ENCODE peak calls at places on chromosomes 6 and 20, in seven cellular contexts. O is MM.1S, U is HCT116, S is neural progenitor cell, B is H9, Y is SK-N-SH, K is PC-9. Z is an unnamed sample.

GRCh38 chr6:132210886-132211563 is 190.2 kb downstream of the MOXD1 start:
- DNase-seq in O (no peak), U (no peak), S (no peak), B (no peak), Y (no peak), K (no peak), Z (no peak)

GRCh38 chr6:118895241-118895561 is 1.2 kb downstream of the ASF1A start:
- DNase-seq in O (no peak), U (no peak), S (no peak), B (no peak), Y (no peak), K (no peak), Z (no peak)

GRCh38 chr20:7696311-7696710 is 243.9 kb downstream of the HAO1 start:
- DNase-seq in O (no peak), U (no peak), S (no peak), B (no peak), Y (no peak), K (no peak), Z (no peak)

GRCh38 chr6:133834472-133835170 is 54.3 kb upstream of the TCF21 start:
- DNase-seq in O (no peak), U (no peak), S (no peak), B (no peak), Y (no peak), K (no peak), Z (no peak)

GRCh38 chr6:1636272-1636825 is 26.6 kb downstream of the FOXC1 start:
- DNase-seq in O (no peak), U (no peak), S (no peak), B (no peak), Y (no peak), K (peak; percentile 59), Z (no peak)

GRCh38 chr6:10838794-10839333 is 525 bp upstream of the MAK start:
- DNase-seq in O (no peak), U (no peak), S (no peak), B (no peak), Y (no peak), K (no peak), Z (no peak)

GRCh38 chr6:93779086-93779858 is 359.9 kb upstream of the EPHA7 start:
- DNase-seq in O (no peak), U (no peak), S (peak; percentile 71), B (no peak), Y (no peak), K (no peak), Z (no peak)

GRCh38 chr6:145963216-145964068 is 716 bp downstream of the SHPRH start:
- DNase-seq in O (peak; percentile 24), U (peak; percentile 1), S (peak; percentile 78), B (no peak), Y (peak; percentile 61), K (no peak), Z (no peak)

GRCh38 chr6:45854343-45854742 is 161.3 kb downstream of the CLIC5 start:
- DNase-seq in O (no peak), U (no peak), S (no peak), B (no peak), Y (no peak), K (no peak), Z (no peak)

GRCh38 chr20:20095114-20095872 is 43.0 kb downstream of the CFAP61 start:
- DNase-seq in O (no peak), U (no peak), S (no peak), B (no peak), Y (no peak), K (no peak), Z (no peak)

GRCh38 chr6:28105286-28105685 is 19.1 kb upstream of the ZSCAN16 start:
- DNase-seq in O (peak; percentile 9), U (no peak), S (no peak), B (no peak), Y (peak; percentile 25), K (no peak), Z (no peak)

GRCh38 chr20:3616250-3616649 is 46.9 kb downstream of the GFRA4 start:
- DNase-seq in O (no peak), U (no peak), S (peak; percentile 3), B (peak; percentile 66), Y (no peak), K (no peak), Z (no peak)

GRCh38 chr6:43630980-43631619 is 2.0 kb upstream of the GTPBP2 start:
- DNase-seq in O (no peak), U (no peak), S (no peak), B (no peak), Y (no peak), K (no peak), Z (no peak)

GRCh38 chr6:21164768-21165326 is 428.7 kb upstream of the SOX4 start:
- DNase-seq in O (peak; percentile 57), U (peak; percentile 2), S (no peak), B (no peak), Y (no peak), K (no peak), Z (no peak)

GRCh38 chr6:159590794-159591193 is 102.2 kb downstream of the SOD2 start:
- DNase-seq in O (no peak), U (no peak), S (peak; percentile 26), B (no peak), Y (no peak), K (no peak), Z (no peak)

GRCh38 chr6:28315628-28316027 is 20.3 kb downstream of the ZSCAN31 start:
- DNase-seq in O (no peak), U (no peak), S (no peak), B (no peak), Y (peak; percentile 55), K (no peak), Z (no peak)

GRCh38 chr6:135382182-135382628 is 115.3 kb downstream of the AHI1 start:
- DNase-seq in O (no peak), U (no peak), S (no peak), B (no peak), Y (no peak), K (no peak), Z (no peak)

GRCh38 chr6:129748212-129748900 is 38.4 kb upstream of the ARHGAP18 start:
- DNase-seq in O (peak; percentile 90), U (peak; percentile 90), S (no peak), B (peak; percentile 33), Y (no peak), K (no peak), Z (peak; percentile 58)

GRCh38 chr6:146803601-146804000 is 204.8 kb downstream of the ADGB start:
- DNase-seq in O (no peak), U (no peak), S (no peak), B (no peak), Y (no peak), K (no peak), Z (no peak)

GRCh38 chr20:6122873-6123649 is at the start of gene FERMT1:
- DNase-seq in O (peak; percentile 87), U (peak; percentile 78), S (peak; percentile 80), B (peak; percentile 78), Y (peak; percentile 82), K (peak; percentile 91), Z (peak; percentile 96)

GRCh38 chr20:6130045-6130444 is 7.2 kb upstream of the FERMT1 start:
- DNase-seq in O (no peak), U (no peak), S (no peak), B (no peak), Y (no peak), K (no peak), Z (no peak)

GRCh38 chr20:6127825-6128224 is 5.0 kb upstream of the FERMT1 start:
- DNase-seq in O (no peak), U (no peak), S (no peak), B (no peak), Y (no peak), K (no peak), Z (no peak)

GRCh38 chr20:6123650-6124014 is 802 bp upstream of the FERMT1 start:
- DNase-seq in O (no peak), U (no peak), S (peak; percentile 37), B (no peak), Y (no peak), K (no peak), Z (no peak)

GRCh38 chr20:6126846-6127245 is 4.0 kb upstream of the FERMT1 start:
- DNase-seq in O (no peak), U (no peak), S (no peak), B (no peak), Y (no peak), K (no peak), Z (no peak)
- H3K79me2 ChIP-seq in O (peaks cover 6% of the 10 kb centered on the region), U (peaks cover 8% of the 10 kb centered on the region), S (no peaks in the 10 kb centered on the region), B (no peaks in the 10 kb centered on the region), Y (no peaks in the 10 kb centered on the region), K (peaks cover under 1% of the 10 kb centered on the region), Z (peaks cover 5% of the 10 kb centered on the region)

GRCh38 chr6:122459240-122459639 is 12.4 kb downstream of the SERINC1 start:
- DNase-seq in O (no peak), U (no peak), S (no peak), B (no peak), Y (no peak), K (peak; percentile 65), Z (no peak)

GRCh38 chr6:122458087-122458486 is 13.5 kb downstream of the SERINC1 start:
- DNase-seq in O (no peak), U (no peak), S (no peak), B (no peak), Y (no peak), K (no peak), Z (no peak)

DNA sequence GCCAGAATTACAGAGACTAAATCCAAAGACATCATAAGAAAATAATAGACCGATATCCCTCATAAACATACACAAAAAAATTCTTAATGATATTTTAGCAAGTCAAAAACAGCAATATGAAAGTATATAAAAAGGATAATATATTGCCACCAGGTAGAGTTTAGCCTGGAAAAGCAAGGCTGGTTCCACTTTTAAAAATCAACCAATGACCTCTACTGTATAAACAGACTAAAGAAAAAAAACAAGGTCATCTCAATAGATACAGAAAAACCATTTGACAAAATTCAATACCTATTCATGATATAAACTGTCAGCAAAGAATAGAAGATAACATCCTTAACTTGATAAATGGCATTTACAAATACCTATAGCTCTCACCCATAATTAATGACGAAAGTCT is 9.7 kb downstream of the SERINC1 start:
- DNase-seq in O (no peak), U (no peak), S (no peak), B (no peak), Y (no peak), K (no peak), Z (no peak)
- H3K79me2 ChIP-seq in O (peaks cover 89% of the 10 kb centered on the region), U (peaks cover 98% of the 10 kb centered on the region), S (peaks cover 92% of the 10 kb centered on the region), B (peaks cover 12% of the 10 kb centered on the region), Y (peaks cover 99% of the 10 kb centered on the region), K (peaks cover 96% of the 10 kb centered on the region), Z (peaks cover 87% of the 10 kb centered on the region)

GRCh38 chr6:37011656-37012378 is 6.4 kb downstream of the FGD2 start:
- DNase-seq in O (no peak), U (no peak), S (no peak), B (no peak), Y (no peak), K (no peak), Z (no peak)
- H3K79me2 ChIP-seq in O (no peaks in the 10 kb centered on the region), U (no peaks in the 10 kb centered on the region), S (no peaks in the 10 kb centered on the region), B (no peaks in the 10 kb centered on the region), Y (no peaks in the 10 kb centered on the region), K (no peaks in the 10 kb centered on the region), Z (no peaks in the 10 kb centered on the region)

GRCh38 chr6:30613251-30614043 is 3.6 kb downstream of the PPP1R10 start:
- DNase-seq in O (no peak), U (no peak), S (no peak), B (no peak), Y (no peak), K (no peak), Z (no peak)
- H3K79me2 ChIP-seq in O (peaks cover 87% of the 10 kb centered on the region), U (peaks cover 79% of the 10 kb centered on the region), S (peaks cover 93% of the 10 kb centered on the region), B (peaks cover 2% of the 10 kb centered on the region), Y (peaks cover 74% of the 10 kb centered on the region), K (peaks cover 35% of the 10 kb centered on the region), Z (peaks cover 40% of the 10 kb centered on the region)